ENCODE peak calls at places on chromosomes 13 and 19, in six cellular contexts. S, K, C, X, J and N are unnamed samples. For H3K27me3, the result is how much of the 10 kb centered on the place peaks cover.

GRCh38 chr19:16737909-16738308 is 18.3 kb downstream of the NWD1 start:
- DNase-seq in S (no peak), K (no peak), C (no peak), X (peak), J (no peak), N (no peak)

GRCh38 chr13:87788363-87788762 is 117.2 kb downstream of the SLITRK5 start:
- DNase-seq in C (no peak), S (no peak), X (no peak), J (no peak), K (no peak), N (no peak)

GRCh38 chr19:42284066-42284501 is 15.0 kb downstream of the CIC start:
- DNase-seq in J (peak), K (peak), X (peak), S (peak), C (no peak), N (peak)

GRCh38 chr13:49086711-49087110 is 111.0 kb downstream of the FNDC3A start:
- DNase-seq in C (no peak), J (no peak), K (no peak), S (no peak), X (peak), N (no peak)

GRCh38 chr19:13146763-13147563 is 3.2 kb downstream of the STX10 start:
- DNase-seq in X (no peak), J (peak), S (no peak), C (no peak), K (no peak), N (no peak)

GRCh38 chr19:13430790-13431582 is 75.3 kb downstream of the CACNA1A start:
- DNase-seq in X (peak), K (peak), J (peak), S (peak), C (peak), N (peak)

GRCh38 chr13:113618455-113618854 is 33.9 kb downstream of the TFDP1 start:
- DNase-seq in S (no peak), J (peak), C (no peak), X (no peak), K (no peak), N (no peak)

GRCh38 chr13:102799544-102800144 is 725 bp downstream of the BIVM start:
- DNase-seq in J (peak), C (peak), K (peak), X (peak), S (peak), N (no peak)

GRCh38 chr19:41328157-41328817 is 18.3 kb downstream of the CCDC97 start:
- DNase-seq in C (no peak), J (no peak), X (peak), S (no peak), K (no peak), N (no peak)

GRCh38 chr19:18274303-18274775 is at the start of gene IQCN:
- DNase-seq in K (peak), J (no peak), X (no peak), S (peak), C (peak), N (no peak)

GRCh38 chr13:52938065-52938464 is 89.6 kb upstream of the PCDH8 start:
- DNase-seq in C (no peak), S (no peak), X (no peak), J (no peak), K (no peak), N (no peak)

GRCh38 chr13:30153871-30154426 is 153.4 kb downstream of the KATNAL1 start:
- DNase-seq in K (no peak), J (no peak), S (no peak), X (peak), C (no peak), N (no peak)

GRCh38 chr19:2719910-2720776 is 1.0 kb downstream of the DIRAS1 start:
- DNase-seq in C (peak), J (no peak), K (no peak), X (peak), S (no peak), N (no peak)

GRCh38 chr13:51906581-51906980 is 44.8 kb downstream of the CCDC70 start:
- DNase-seq in C (no peak), X (no peak), K (no peak), S (no peak), J (no peak), N (no peak)

GRCh38 chr13:36858285-36858684 is 39.3 kb downstream of the RFXAP start:
- DNase-seq in C (no peak), X (peak), K (no peak), J (no peak), S (no peak), N (no peak)

GRCh38 chr19:17385878-17386611 is 8.0 kb downstream of the CCDC194 start:
- DNase-seq in J (peak), C (peak), K (no peak), X (peak), S (no peak), N (peak)

GRCh38 chr13:98641075-98641474 is 64.2 kb upstream of the STK24 start:
- DNase-seq in K (no peak), X (no peak), S (no peak), J (no peak), C (no peak), N (no peak)

GRCh38 chr13:53100394-53101063 is 71.9 kb downstream of the OLFM4 start:
- DNase-seq in K (no peak), C (no peak), X (no peak), S (peak), J (no peak), N (no peak)

GRCh38 chr19:15449620-15450527 is at the start of gene WIZ:
- DNase-seq in K (peak), C (peak), X (peak), S (peak), J (peak), N (peak)

GRCh38 chr13:21079761-21080730 is 18.7 kb upstream of the LATS2 start:
- DNase-seq in J (peak), K (no peak), X (peak), S (no peak), C (peak), N (no peak)

GRCh38 chr19:283395-283794 is 7.8 kb downstream of the PLPP2 start:
- DNase-seq in C (no peak), J (no peak), K (no peak), S (no peak), X (no peak), N (no peak)

GRCh38 chr13:28425796-28426195 is 69.1 kb downstream of the FLT1 start:
- DNase-seq in J (no peak), C (no peak), X (peak), S (no peak), K (no peak), N (no peak)

GRCh38 chr19:44585371-44586141 is 27.8 kb upstream of the IGSF23 start:
- DNase-seq in X (peak), K (no peak), C (peak), J (no peak), S (no peak), N (no peak)

GRCh38 chr13:110507678-110508381 is 53.7 kb downstream of the RAB20 start:
- DNase-seq in C (no peak), S (peak), X (no peak), J (no peak), K (no peak), N (no peak)

GRCh38 chr13:110338441-110339101 is 31.5 kb downstream of the COL4A2 start:
- DNase-seq in C (peak), J (peak), X (peak), K (no peak), S (no peak), N (no peak)

GRCh38 chr13:38883783-38884182 is 106.8 kb downstream of the STOML3 start:
- DNase-seq in X (no peak), C (peak), S (no peak), K (no peak), J (no peak), N (no peak)

GRCh38 chr13:92074658-92075057 is 676.2 kb downstream of the GPC5 start:
- DNase-seq in J (no peak), S (no peak), X (no peak), C (no peak), K (no peak), N (no peak)

GRCh38 chr13:76813874-76814273 is 72.3 kb downstream of the KCTD12 start:
- DNase-seq in K (no peak), S (peak), X (no peak), C (no peak), J (no peak), N (peak)

GRCh38 chr13:27975579-27976361 is 6.7 kb upstream of the CDX2 start:
- DNase-seq in J (no peak), S (no peak), X (no peak), K (no peak), C (no peak), N (no peak)

GRCh38 chr19:38737921-38738731 is 6.1 kb downstream of the CAPN12 start:
- DNase-seq in K (no peak), S (no peak), J (peak), X (no peak), C (no peak), N (no peak)

GRCh38 chr19:13953021-13953531 is 767 bp downstream of the DCAF15 start:
- DNase-seq in K (no peak), C (no peak), J (no peak), X (peak), S (no peak), N (no peak)

GRCh38 chr13:85565652-85566051 is 233.6 kb downstream of the SLITRK6 start:
- DNase-seq in C (no peak), S (no peak), X (peak), J (no peak), K (no peak), N (no peak)

GRCh38 chr19:17772172-17772571 is 20.9 kb downstream of the FCHO1 start:
- DNase-seq in J (no peak), C (no peak), S (no peak), X (peak), K (no peak), N (peak)

GRCh38 chr13:50779443-50780200 is 63.9 kb downstream of the DLEU7 start:
- DNase-seq in J (no peak), C (no peak), X (no peak), K (no peak), S (no peak), N (no peak)

GRCh38 chr19:8147579-8147978 is 1.8 kb downstream of the FBN3 start:
- DNase-seq in C (no peak), X (no peak), J (no peak), K (no peak), S (no peak), N (no peak)

GRCh38 chr19:33461256-33462111 is 60.1 kb downstream of the PEPD start:
- DNase-seq in X (no peak), J (no peak), S (no peak), C (no peak), K (no peak), N (no peak)

DNA sequence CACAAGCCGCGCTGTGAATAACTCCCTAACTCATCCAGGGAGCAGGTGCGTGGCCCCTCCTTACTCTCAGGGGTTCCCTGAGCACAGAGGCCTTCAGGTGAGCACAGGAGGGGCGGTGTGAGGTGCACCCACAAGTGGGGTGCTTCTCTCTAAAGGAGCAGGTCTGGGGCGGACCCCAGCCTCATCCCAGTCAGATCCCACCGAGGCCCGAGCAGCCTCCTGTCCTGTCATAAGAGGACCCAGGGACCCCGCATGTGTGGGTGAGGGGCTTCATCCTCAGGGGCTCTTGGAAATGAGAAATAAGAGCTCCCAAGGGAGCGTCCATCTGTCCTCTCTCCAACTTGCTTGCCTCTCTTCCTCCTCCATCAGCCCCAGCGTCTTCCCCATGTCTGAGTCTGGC is 3.0 kb upstream of the LILRA5 start:
- DNase-seq in K (no peak), J (no peak), C (no peak), S (no peak), X (no peak), N (no peak)
- H3K27me3 ChIP-seq in K (under half), J (under half), C (under half), S (under half), X (under half), N (under half)

GRCh38 chr19:46409146-46409545 is 4.2 kb downstream of the CCDC8 start:
- DNase-seq in C (no peak), X (no peak), K (no peak), S (no peak), J (no peak), N (no peak)
- H3K27ac ChIP-seq in C (no peak), X (peak), K (no peak), S (no peak), J (peak), N (no peak)

GRCh38 chr13:40161931-40162330 is 504.5 kb downstream of the FOXO1 start:
- DNase-seq in K (no peak), S (no peak), X (no peak), J (no peak), C (no peak), N (no peak)
- H3K27me3 ChIP-seq in K (under half), S (under half), X (under half), J (under half), C (under half), N (under half)

GRCh38 chr19:34461375-34462100 is 20.0 kb upstream of the WTIP start:
- DNase-seq in X (peak), J (no peak), S (no peak), C (peak), K (no peak), N (no peak)
- H3K27ac ChIP-seq in X (peak), J (peak), S (no peak), C (no peak), K (no peak), N (no peak)

DNA sequence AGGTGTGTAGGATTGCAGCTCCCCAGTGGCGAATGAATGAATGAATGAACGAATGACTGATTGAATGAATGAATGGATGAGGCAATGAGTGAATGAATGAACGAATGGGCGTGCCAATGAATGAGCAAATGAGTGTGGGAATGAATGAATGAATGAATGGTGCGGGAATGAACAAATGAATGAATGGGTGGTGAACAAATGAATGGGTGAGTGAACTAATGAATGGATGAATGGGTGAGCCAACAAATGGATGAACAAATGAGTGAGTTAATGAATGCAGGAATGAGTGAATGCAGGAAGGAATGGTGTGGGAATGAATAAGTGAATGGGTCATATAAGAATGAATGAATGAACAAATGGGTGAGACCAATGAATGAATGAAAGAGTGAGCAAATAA is 14.7 kb downstream of the ANKRD24 start:
- DNase-seq in C (no peak), X (no peak), K (no peak), S (no peak), J (no peak), N (no peak)
- H3K27me3 ChIP-seq in C (under half), X (half or more), K (under half), S (under half), J (under half), N (under half)

GRCh38 chr19:34580055-34580336 is 97.0 kb downstream of the SCGB2B2 start:
- DNase-seq in K (no peak), X (no peak), J (no peak), S (no peak), C (no peak), N (no peak)
- H3K27ac ChIP-seq in K (no peak), X (no peak), J (no peak), S (no peak), C (no peak), N (no peak)

DNA sequence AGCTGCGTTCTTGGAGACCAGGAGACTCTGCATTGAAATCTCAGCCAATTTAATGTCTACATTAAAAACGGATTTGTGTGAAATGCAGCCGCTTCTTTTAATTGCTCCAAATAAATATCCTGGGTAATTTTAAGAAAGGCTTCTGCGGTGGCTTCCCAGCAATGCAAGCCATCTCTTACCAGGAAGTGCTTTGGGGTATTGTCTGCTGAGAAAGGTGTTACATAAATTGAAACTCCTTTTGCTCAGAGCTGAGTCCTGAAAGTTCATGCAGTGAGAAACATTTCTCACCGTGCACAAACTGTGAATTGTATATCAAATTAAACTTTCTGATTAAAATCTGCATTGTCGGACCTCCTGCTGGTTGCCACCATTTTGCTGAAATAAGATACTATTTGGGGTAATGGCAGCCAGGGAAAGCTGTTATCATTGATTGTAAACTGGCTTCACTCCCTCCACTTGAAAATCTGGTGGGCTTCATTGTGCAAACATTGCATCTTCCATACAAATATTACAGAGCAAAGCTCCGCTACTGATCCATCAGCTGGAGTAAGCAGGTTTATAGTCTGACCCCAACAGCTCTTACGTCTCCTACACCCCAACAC is 59.5 kb downstream of the ZIC5 start:
- DNase-seq in X (no peak), S (no peak), K (no peak), J (no peak), C (no peak), N (no peak)
- H3K27me3 ChIP-seq in X (under half), S (under half), K (under half), J (under half), C (under half), N (under half)

GRCh38 chr19:4441994-4442845 is 15.4 kb downstream of the UBXN6 start:
- DNase-seq in S (no peak), C (no peak), J (no peak), X (no peak), K (no peak), N (no peak)

GRCh38 chr19:4443966-4444764 is 13.4 kb downstream of the UBXN6 start:
- DNase-seq in X (no peak), K (no peak), C (no peak), S (no peak), J (no peak), N (no peak)

GRCh38 chr19:4443188-4443587 is 14.4 kb downstream of the UBXN6 start:
- DNase-seq in X (no peak), K (no peak), J (no peak), C (no peak), S (no peak), N (no peak)

GRCh38 chr19:4444765-4445741 is 12.5 kb downstream of the UBXN6 start:
- DNase-seq in J (no peak), S (no peak), K (no peak), C (no peak), X (no peak), N (no peak)

DNA sequence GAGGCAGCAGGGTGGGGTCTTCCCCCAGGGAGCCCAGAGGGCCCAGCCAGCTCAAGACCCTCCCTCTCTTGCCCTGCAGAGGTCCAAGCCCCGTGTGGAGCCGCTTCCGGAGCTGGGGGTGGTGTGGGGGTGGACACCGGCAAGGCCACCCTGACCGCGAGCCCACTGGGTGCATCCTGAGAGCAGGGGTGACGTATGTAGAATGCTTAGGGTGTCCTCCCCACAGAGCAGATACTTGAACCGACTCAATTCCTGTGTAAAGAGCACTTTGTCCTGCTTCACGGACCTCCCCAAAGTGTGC is 14.8 kb downstream of the UBXN6 start:
- DNase-seq in C (no peak), S (no peak), J (no peak), K (no peak), X (no peak), N (no peak)
- H3K27ac ChIP-seq in C (no peak), S (no peak), J (no peak), K (no peak), X (no peak), N (no peak)